ENCODE peak calls at places on chromosomes 7 and 10, in eight cellular contexts. I is fibroblast of lung, H is transverse colon, K is neural progenitor cell, T is gastrocnemius medialis, X is PC-3, Y is pancreas, D is MM.1S. F is an unnamed sample. For H3K4me1, the result is how much of the 10 kb centered on the place peaks cover.

GRCh38 chr7:27424231-27424630 is 181.6 kb downstream of the EVX1 start:
- DNase-seq in H (peak), D (no peak), K (no peak), Y (no peak), I (no peak), X (peak), T (no peak), F (no peak)

GRCh38 chr7:157609516-157609915 is 272.7 kb downstream of the DNAJB6 start:
- DNase-seq in K (no peak), Y (no peak), T (no peak), H (no peak), X (no peak), I (no peak), D (no peak), F (no peak)

GRCh38 chr10:99945286-99945685 is 64.5 kb downstream of the DNMBP start:
- DNase-seq in Y (no peak), H (no peak), D (no peak), I (peak), T (no peak), K (no peak), X (peak), F (no peak)

GRCh38 chr7:133827707-133828580 is 299.2 kb upstream of the LRGUK start:
- DNase-seq in D (no peak), T (no peak), H (no peak), K (no peak), I (peak), X (no peak), Y (no peak), F (no peak)

GRCh38 chr10:119449760-119450461 is 92.6 kb downstream of the RGS10 start:
- DNase-seq in K (no peak), Y (no peak), X (peak), H (no peak), I (peak), T (peak), D (no peak), F (peak)

GRCh38 chr10:62699148-62699547 is 105.4 kb upstream of the ADO start:
- DNase-seq in Y (no peak), I (no peak), H (no peak), D (no peak), T (no peak), X (peak), K (no peak), F (no peak)

GRCh38 chr10:484925-485661 is 204.4 kb downstream of the DIP2C start:
- DNase-seq in T (no peak), X (peak), H (no peak), K (no peak), D (peak), Y (no peak), I (no peak), F (peak)

GRCh38 chr10:20085115-20085514 is 268.9 kb downstream of the PLXDC2 start:
- DNase-seq in T (no peak), K (no peak), H (no peak), Y (no peak), D (peak), X (no peak), I (no peak), F (no peak)

GRCh38 chr10:59285073-59285472 is 77.3 kb downstream of the FAM13C start:
- DNase-seq in D (no peak), H (no peak), T (peak), Y (no peak), X (no peak), K (no peak), I (no peak), F (no peak)

GRCh38 chr10:52578871-52579405 is 193.6 kb downstream of the MBL2 start:
- DNase-seq in X (no peak), D (no peak), T (no peak), Y (no peak), I (peak), H (no peak), K (no peak), F (no peak)

GRCh38 chr10:128087146-128087883 is 38.9 kb downstream of the MKI67 start:
- DNase-seq in H (no peak), T (no peak), Y (no peak), X (no peak), K (no peak), D (peak), I (no peak), F (no peak)

GRCh38 chr7:146319625-146320024 is 203.0 kb downstream of the CNTNAP2 start:
- DNase-seq in H (no peak), I (no peak), K (no peak), X (no peak), D (no peak), T (no peak), Y (no peak), F (no peak)

GRCh38 chr7:134593530-134594392 is 44.9 kb downstream of the AKR1B15 start:
- DNase-seq in Y (peak), X (peak), H (peak), K (peak), D (no peak), T (no peak), I (peak), F (peak)

GRCh38 chr7:44998153-44998871 is 1.7 kb upstream of the CCM2 start:
- DNase-seq in Y (no peak), D (no peak), K (no peak), T (no peak), X (no peak), H (no peak), I (no peak), F (no peak)

GRCh38 chr7:115910541-115911164 is 119.9 kb downstream of the TFEC start:
- DNase-seq in T (no peak), X (peak), D (peak), Y (no peak), H (no peak), I (peak), K (peak), F (no peak)

GRCh38 chr10:69248117-69248730 is 28.1 kb downstream of the HKDC1 start:
- DNase-seq in T (no peak), I (no peak), H (no peak), K (no peak), X (no peak), Y (no peak), D (no peak), F (no peak)

GRCh38 chr7:69365588-69366241 is 232.6 kb upstream of the AUTS2 start:
- DNase-seq in H (no peak), T (no peak), K (no peak), Y (no peak), D (no peak), X (no peak), I (peak), F (no peak)

GRCh38 chr7:49245062-49245461 is 320.7 kb downstream of the CDC14C start:
- DNase-seq in X (no peak), T (no peak), I (no peak), D (no peak), Y (no peak), K (no peak), H (no peak), F (no peak)

GRCh38 chr7:2196381-2197378 is 36.1 kb downstream of the MAD1L1 start:
- DNase-seq in T (peak), D (no peak), Y (no peak), I (no peak), K (no peak), X (no peak), H (no peak), F (no peak)

GRCh38 chr10:95976295-95977229 is 66.8 kb upstream of the CCNJ start:
- DNase-seq in K (no peak), D (no peak), X (peak), I (no peak), H (no peak), T (no peak), Y (no peak), F (no peak)

GRCh38 chr10:11525503-11525902 is 85.9 kb downstream of the USP6NL start:
- DNase-seq in Y (no peak), X (no peak), H (peak), D (no peak), I (peak), K (no peak), T (peak), F (peak)

GRCh38 chr7:39951156-39951942 is 1.3 kb downstream of the CDK13 start:
- DNase-seq in I (peak), Y (peak), K (peak), X (peak), H (peak), T (peak), D (peak), F (peak)

GRCh38 chr10:70584941-70585544 is 17.5 kb downstream of the PRF1 start:
- DNase-seq in D (no peak), Y (no peak), I (peak), H (no peak), X (no peak), T (no peak), K (peak), F (no peak)

GRCh38 chr10:89245802-89246201 is 5.8 kb downstream of the LIPA start:
- DNase-seq in H (no peak), D (no peak), T (no peak), X (no peak), I (no peak), K (no peak), Y (no peak), F (no peak)

GRCh38 chr10:92961638-92962037 is 99.0 kb upstream of the CYP26C1 start:
- DNase-seq in I (no peak), H (no peak), Y (no peak), D (no peak), T (no peak), X (no peak), K (no peak), F (no peak)

GRCh38 chr7:128113839-128114238 is 82.6 kb upstream of the LRRC4 start:
- DNase-seq in X (no peak), I (no peak), Y (no peak), K (no peak), H (no peak), D (no peak), T (no peak), F (no peak)

GRCh38 chr10:50326757-50327701 is 75.7 kb upstream of the ASAH2 start:
- DNase-seq in K (no peak), I (peak), Y (no peak), D (no peak), X (peak), T (no peak), H (no peak), F (no peak)

GRCh38 chr7:35286422-35286821 is 32.5 kb upstream of the TBX20 start:
- DNase-seq in T (no peak), H (no peak), Y (no peak), I (peak), X (peak), K (no peak), D (no peak), F (no peak)

GRCh38 chr10:5142199-5142598 is 42.8 kb downstream of the AKR1C8 start:
- DNase-seq in T (no peak), I (no peak), K (no peak), X (no peak), D (no peak), H (no peak), Y (no peak), F (no peak)

GRCh38 chr7:76280408-76280807 is 22.1 kb upstream of the HSPB1 start:
- DNase-seq in Y (no peak), H (no peak), D (no peak), X (no peak), T (no peak), I (no peak), K (peak), F (no peak)

GRCh38 chr7:37448057-37448636 is 517 bp downstream of the ELMO1 start:
- DNase-seq in T (no peak), D (peak), I (no peak), H (peak), Y (no peak), K (peak), X (no peak), F (no peak)

GRCh38 chr10:73810735-73811465 is 498 bp downstream of the NDST2 start:
- DNase-seq in K (peak), H (peak), D (peak), X (peak), I (no peak), T (no peak), Y (peak), F (peak)

GRCh38 chr10:21989453-21990154 is 13.9 kb downstream of the DNAJC1 start:
- DNase-seq in K (peak), X (peak), D (peak), Y (no peak), H (peak), I (peak), T (no peak), F (peak)

GRCh38 chr10:3757638-3758490 is 27.1 kb downstream of the KLF6 start:
- DNase-seq in D (peak), I (no peak), H (no peak), K (no peak), X (peak), Y (no peak), T (no peak), F (no peak)

GRCh38 chr7:134186022-134186421 is 58.9 kb downstream of the LRGUK start:
- DNase-seq in T (no peak), Y (no peak), I (peak), X (no peak), K (no peak), H (no peak), D (no peak), F (no peak)

GRCh38 chr7:137667633-137668387 is 179.0 kb downstream of the DGKI start:
- DNase-seq in I (peak), Y (no peak), X (peak), K (no peak), H (no peak), D (no peak), T (no peak), F (no peak)

GRCh38 chr7:83793558-83793957 is 144.6 kb upstream of the SEMA3E start:
- DNase-seq in Y (no peak), X (no peak), D (no peak), H (no peak), I (no peak), T (no peak), K (no peak), F (no peak)

GRCh38 chr7:85097844-85098243 is 89.0 kb downstream of the SEMA3D start:
- DNase-seq in K (no peak), D (no peak), I (no peak), X (no peak), T (no peak), Y (no peak), H (no peak), F (no peak)
- TF ChIP-seq CTCF in K (no peak), D (no peak), I (no peak), X (no peak), T (no peak), Y (no peak), H (no peak), F (no peak)

GRCh38 chr7:953547-954327 is 743 bp downstream of the ADAP1 start:
- DNase-seq in Y (peak), D (no peak), I (peak), X (peak), T (no peak), K (peak), H (peak), F (peak)
- H3K4me1 ChIP-seq in Y (under half), D (under half), I (under half), X (under half), T (under half), K (under half), H (under half), F (under half)

GRCh38 chr7:42233166-42233565 is 3.8 kb downstream of the GLI3 start:
- DNase-seq in H (no peak), T (no peak), K (peak), X (peak), D (no peak), Y (no peak), I (peak), F (no peak)
- H3K4me3 ChIP-seq in H (no peak), T (no peak), K (peak), X (peak), D (no peak), Y (no peak), I (peak), F (no peak)

GRCh38 chr10:76514891-76515290 is 1083.5 kb downstream of the LRMDA start:
- DNase-seq in T (no peak), I (no peak), K (no peak), D (no peak), Y (no peak), H (no peak), X (no peak), F (no peak)
- TF ChIP-seq CTCF in T (no peak), I (no peak), K (no peak), D (no peak), Y (no peak), H (no peak), X (no peak), F (no peak)

GRCh38 chr7:101134399-101134980 is 7.6 kb downstream of the SERPINE1 start:
- DNase-seq in X (peak), K (peak), H (no peak), I (peak), T (no peak), Y (no peak), D (no peak), F (no peak)
- H3K4me1 ChIP-seq in X (under half), K (under half), H (under half), I (under half), T (under half), Y (under half), D (under half), F (under half)

F was measured in psoas muscle.